ENCODE peak calls at places on chromosomes 11 and 22, in seven cellular contexts. W, C, B, G, J, M and X are unnamed samples.

GRCh38 chr11:119615003-119615878 is 113.8 kb downstream of the NECTIN1 start:
- DNase-seq in W (no peak), C (peak; percentile 65), B (no peak), G (peak; percentile 49), J (no peak), M (no peak), X (no peak)

GRCh38 chr11:64607381-64608259 is 16.6 kb downstream of the SLC22A12 start:
- DNase-seq in W (no peak), C (peak; percentile 92), B (no peak), G (peak; percentile 28), J (no peak), M (no peak), X (no peak)

GRCh38 chr11:88410636-88411035 is 73.1 kb upstream of the CTSC start:
- DNase-seq in W (no peak), C (no peak), B (no peak), G (no peak), J (no peak), M (no peak), X (no peak)

GRCh38 chr11:5694642-5695041 is 5.1 kb downstream of the TRIM22 start:
- DNase-seq in W (no peak), C (no peak), B (no peak), G (no peak), J (no peak), M (no peak), X (no peak)

GRCh38 chr11:69005631-69006368 is 7.2 kb downstream of the MRGPRF start:
- DNase-seq in W (no peak), C (no peak), B (no peak), G (no peak), J (no peak), M (no peak), X (no peak)

GRCh38 chr22:26892401-26893033 is 235.1 kb downstream of the MIAT start:
- DNase-seq in W (no peak), C (peak; percentile 50), B (no peak), G (peak; percentile 14), J (no peak), M (no peak), X (no peak)

GRCh38 chr11:68855205-68855978 is 13.7 kb upstream of the CPT1A start:
- DNase-seq in W (no peak), C (peak; percentile 95), B (no peak), G (peak; percentile 55), J (no peak), M (no peak), X (peak; percentile 22)

GRCh38 chr11:66904055-66904454 is 47.2 kb downstream of the LRFN4 start:
- DNase-seq in W (no peak), C (no peak), B (no peak), G (no peak), J (no peak), M (no peak), X (no peak)

GRCh38 chr22:26320469-26320868 is 108.6 kb upstream of the ASPHD2 start:
- DNase-seq in W (no peak), C (no peak), B (no peak), G (no peak), J (no peak), M (no peak), X (no peak)

GRCh38 chr11:65258988-65259387 is 2.8 kb upstream of the POLA2 start:
- DNase-seq in W (no peak), C (no peak), B (no peak), G (no peak), J (no peak), M (no peak), X (no peak)

GRCh38 chr11:77109236-77110019 is 6.8 kb downstream of the OMP start:
- DNase-seq in W (no peak), C (peak; percentile 55), B (no peak), G (peak; percentile 54), J (no peak), M (no peak), X (no peak)

GRCh38 chr11:46338988-46339666 is 8.1 kb upstream of the DGKZ start:
- DNase-seq in W (no peak), C (peak; percentile 42), B (no peak), G (no peak), J (no peak), M (no peak), X (no peak)

GRCh38 chr11:123063396-123064267 is 1.7 kb upstream of the HSPA8 start:
- DNase-seq in W (peak; percentile 16), C (peak; percentile 34), B (peak; percentile 36), G (peak; percentile 68), J (no peak), M (peak; percentile 29), X (no peak)

GRCh38 chr11:128757235-128757711 is 63.4 kb downstream of the FLI1 start:
- DNase-seq in W (peak; percentile 55), C (peak; percentile 23), B (no peak), G (no peak), J (peak; percentile 35), M (peak; percentile 36), X (no peak)

GRCh38 chr22:24550028-24550901 is 4.7 kb downstream of the GUCD1 start:
- DNase-seq in W (no peak), C (no peak), B (peak; percentile 29), G (no peak), J (no peak), M (no peak), X (no peak)

GRCh38 chr11:6604081-6604626 is 580 bp downstream of the ILK start:
- DNase-seq in W (peak; percentile 43), C (peak; percentile 70), B (no peak), G (peak; percentile 68), J (no peak), M (peak; percentile 31), X (no peak)

GRCh38 chr11:125941606-125942275 is 4.1 kb upstream of the VSIG10L2 start:
- DNase-seq in W (peak; percentile 51), C (peak; percentile 69), B (no peak), G (peak; percentile 11), J (peak; percentile 12), M (no peak), X (peak; percentile 51)

GRCh38 chr11:125075900-125076317 is 12.8 kb downstream of the SLC37A2 start:
- DNase-seq in W (no peak), C (peak; percentile 40), B (no peak), G (no peak), J (no peak), M (no peak), X (no peak)